ENCODE peak calls at places on chromosomes 12 and 14, in nine cellular contexts. P, E, F, K, A, S, L, G and U are unnamed samples.

GRCh38 chr12:65419284-65420072 is 141.0 kb downstream of the MSRB3 start:
- DNase-seq in F (no peak), P (peak; percentile 36), E (no peak), A (no peak), K (no peak), L (no peak), G (no peak), S (no peak), U (no peak)

GRCh38 chr14:74495356-74495755 is 1.8 kb downstream of the ISCA2 start:
- DNase-seq in S (no peak), K (no peak), E (no peak), P (no peak), A (no peak), G (no peak), L (no peak), F (no peak), U (no peak)

GRCh38 chr12:92030618-92031017 is 115.0 kb downstream of the BTG1 start:
- DNase-seq in L (no peak), A (peak; percentile 51), P (no peak), E (no peak), K (no peak), S (no peak), G (no peak), F (no peak), U (peak; percentile 53)

GRCh38 chr12:52521581-52522266 is 1.5 kb upstream of the KRT5 start:
- DNase-seq in K (no peak), E (peak; percentile 59), L (no peak), A (no peak), P (no peak), S (no peak), G (no peak), F (no peak), U (no peak)

GRCh38 chr12:632102-632696 is 31.0 kb downstream of the NINJ2 start:
- DNase-seq in K (peak; percentile 93), S (no peak), P (no peak), E (peak; percentile 52), L (no peak), F (peak; percentile 98), A (no peak), G (no peak), U (peak; percentile 42)

GRCh38 chr14:23638414-23639047 is 2.4 kb downstream of the DHRS2 start:
- DNase-seq in A (no peak), E (no peak), L (no peak), P (no peak), K (peak; percentile 86), F (no peak), G (peak; percentile 36), S (no peak), U (no peak)

GRCh38 chr12:75704664-75705063 is 193.3 kb upstream of the KRR1 start:
- DNase-seq in S (no peak), F (no peak), K (no peak), P (no peak), L (no peak), G (no peak), E (no peak), A (no peak), U (no peak)

GRCh38 chr14:93994919-93995682 is 2.0 kb upstream of the CCDC197 start:
- DNase-seq in G (no peak), E (no peak), K (no peak), S (no peak), A (peak; percentile 29), P (no peak), F (peak; percentile 56), L (no peak), U (peak; percentile 38)

GRCh38 chr14:94919896-94920295 is 150.0 kb upstream of the GSC start:
- DNase-seq in S (no peak), K (no peak), P (no peak), G (no peak), L (no peak), F (no peak), E (no peak), A (no peak), U (no peak)

GRCh38 chr12:45231515-45232145 is 15.7 kb downstream of the ANO6 start:
- DNase-seq in F (peak; percentile 48), A (no peak), K (peak; percentile 65), G (no peak), P (no peak), E (no peak), L (no peak), S (no peak), U (no peak)

GRCh38 chr12:41190360-41190759 is 2.2 kb downstream of the PDZRN4 start:
- DNase-seq in P (no peak), L (peak; percentile 37), S (no peak), A (no peak), G (peak; percentile 57), K (peak; percentile 2), E (no peak), F (peak; percentile 44), U (no peak)

GRCh38 chr12:110563702-110564470 is 19.2 kb downstream of the PPTC7 start:
- DNase-seq in E (no peak), G (no peak), L (no peak), S (no peak), F (no peak), P (no peak), K (no peak), A (no peak), U (no peak)

GRCh38 chr12:110557300-110557699 is 25.8 kb downstream of the PPTC7 start:
- DNase-seq in G (no peak), L (no peak), E (no peak), P (no peak), A (no peak), K (no peak), S (no peak), F (no peak), U (no peak)

GRCh38 chr12:110564471-110564991 is 18.6 kb downstream of the PPTC7 start:
- DNase-seq in P (no peak), L (no peak), S (no peak), K (no peak), F (no peak), A (no peak), E (no peak), G (no peak), U (no peak)

GRCh38 chr12:110560048-110560447 is 23.1 kb downstream of the PPTC7 start:
- DNase-seq in L (no peak), F (no peak), K (no peak), E (no peak), P (no peak), G (no peak), S (no peak), A (no peak), U (no peak)

DNA sequence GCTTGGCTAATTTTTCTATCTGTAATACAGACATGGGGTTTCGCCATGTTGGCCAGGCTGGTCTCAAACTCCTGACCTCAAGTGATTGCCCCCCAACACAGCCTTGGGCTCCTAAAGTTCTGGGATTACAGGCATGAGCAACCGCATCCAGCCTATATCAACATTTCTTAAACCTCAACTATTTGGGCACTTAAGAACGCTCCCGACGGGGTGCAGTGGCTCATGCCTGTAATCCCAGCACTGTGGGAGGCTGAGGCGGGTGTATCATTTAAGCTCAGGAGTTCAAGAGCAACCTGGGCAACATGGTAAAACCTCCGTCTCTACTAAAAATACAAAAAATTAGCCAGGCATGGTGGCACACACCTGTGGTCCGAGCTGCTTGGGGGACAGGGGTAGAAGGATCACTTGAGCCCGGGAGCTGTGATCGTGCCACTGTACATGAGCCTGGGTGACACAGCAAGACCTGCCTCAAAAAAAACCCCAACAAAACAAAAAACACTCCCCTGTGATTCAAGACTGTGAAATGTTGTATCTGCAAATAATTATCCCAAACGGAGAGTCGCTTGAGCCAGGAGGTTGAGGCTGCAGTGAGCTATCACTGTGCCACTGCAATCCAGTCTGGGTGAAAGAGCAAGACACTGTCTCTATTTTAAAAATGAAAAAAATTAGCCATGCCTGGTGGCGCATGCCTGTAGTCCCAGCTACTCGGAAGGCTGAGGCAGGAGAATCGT is 21.5 kb downstream of the PPTC7 start:
- DNase-seq in E (no peak), K (no peak), G (no peak), S (no peak), P (no peak), F (peak; percentile 46), L (no peak), A (no peak), U (no peak)
- H3K4me1 ChIP-seq in E (peaks cover 72% of the 10 kb centered on the region), K (peaks cover 65% of the 10 kb centered on the region), G (peaks cover 22% of the 10 kb centered on the region), S (peaks cover 51% of the 10 kb centered on the region), P (peaks cover 22% of the 10 kb centered on the region), F (peaks cover 61% of the 10 kb centered on the region), L (peaks cover 30% of the 10 kb centered on the region), A (peaks cover 47% of the 10 kb centered on the region), U (peaks cover 29% of the 10 kb centered on the region)

GRCh38 chr12:6076340-6076739 is 48.1 kb downstream of the VWF start:
- DNase-seq in E (no peak), F (no peak), P (no peak), S (no peak), K (no peak), G (no peak), L (no peak), A (no peak), U (no peak)
- TF ChIP-seq CTCF in E (no peak), F (no peak), P (no peak), S (no peak), K (no peak), G (no peak), L (no peak), A (no peak), U (no peak)

DNA sequence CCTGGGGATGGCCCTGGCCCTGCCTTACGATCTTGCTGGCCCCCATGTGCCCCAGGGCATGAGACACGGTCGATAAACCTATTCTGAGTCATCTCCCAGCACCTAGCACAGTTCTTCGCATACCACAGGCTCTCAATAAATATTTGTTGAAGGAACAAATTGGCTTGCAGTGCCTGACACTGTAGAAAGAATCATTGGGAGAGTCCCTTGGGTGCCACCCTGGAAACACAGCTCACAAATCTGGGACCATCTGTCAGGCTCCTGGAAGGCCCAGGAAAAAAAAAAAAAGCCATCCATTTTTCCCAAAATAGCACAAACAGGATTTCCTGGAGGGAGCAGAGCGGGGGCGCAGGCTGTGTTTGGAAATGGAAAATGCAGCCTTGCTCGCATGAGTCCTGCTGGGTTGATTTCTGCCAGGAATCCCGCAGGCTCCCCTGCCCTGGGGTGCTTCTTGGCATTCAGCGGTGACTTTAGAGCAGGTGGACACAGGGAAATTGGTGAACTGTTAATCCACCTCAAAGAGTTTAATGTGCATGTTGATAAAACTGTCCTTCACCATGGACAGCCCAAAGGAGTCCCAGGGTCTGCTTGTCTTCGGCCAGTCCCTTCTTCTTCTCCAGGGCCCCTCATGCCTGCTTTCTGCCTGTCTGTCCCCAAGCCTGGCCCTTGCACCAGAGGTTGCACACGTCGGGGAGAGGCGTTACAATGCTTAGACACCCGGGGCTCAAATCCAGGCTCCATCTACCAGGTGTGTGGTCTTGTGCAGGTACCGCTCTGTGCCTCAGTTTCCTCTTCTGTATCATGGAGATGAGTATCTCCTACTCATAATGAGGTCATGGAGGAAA is 106.1 kb upstream of the RFLNA start:
- DNase-seq in S (no peak), F (no peak), K (peak; percentile 30), L (peak; percentile 52), A (no peak), P (no peak), E (no peak), G (no peak), U (no peak)
- TF ChIP-seq EP300 in S (no peak), F (no peak), K (no peak), L (no peak), A (no peak), P (no peak), E (no peak), G (no peak), U (no peak)

GRCh38 chr14:68397827-68398226 is 395.0 kb downstream of the ZFP36L1 start:
- DNase-seq in E (no peak), G (peak; percentile 73), P (peak; percentile 18), L (no peak), S (no peak), A (no peak), F (no peak), K (no peak), U (no peak)
- H3K4me1 ChIP-seq in E (peaks cover 93% of the 10 kb centered on the region), G (peaks cover 12% of the 10 kb centered on the region), P (peaks cover 67% of the 10 kb centered on the region), L (peaks cover 53% of the 10 kb centered on the region), S (peaks cover 36% of the 10 kb centered on the region), A (peaks cover 23% of the 10 kb centered on the region), F (peaks cover 30% of the 10 kb centered on the region), K (peaks cover 16% of the 10 kb centered on the region), U (peaks cover 14% of the 10 kb centered on the region)